ENCODE peak calls at places on chromosomes 13 and 19, in nine cellular contexts. R, Y, F, Z, A, S, C, M and B are unnamed samples. For H3K27me3, the result is how much of the 10 kb centered on the place peaks cover.

GRCh38 chr19:33292595-33293254 is 9.6 kb downstream of the CEBPA start:
- DNase-seq in C (no peak), A (no peak), Z (no peak), S (peak), R (no peak), Y (peak), M (peak), F (no peak), B (no peak)

GRCh38 chr13:20525601-20526544 is at the start of gene CRYL1:
- DNase-seq in C (peak), A (peak), M (peak), F (peak), S (peak), Y (peak), Z (peak), R (peak), B (peak)

GRCh38 chr19:51354742-51355148 is 11.4 kb downstream of the ETFB start:
- DNase-seq in M (no peak), R (no peak), A (peak), F (peak), C (no peak), S (no peak), Y (no peak), Z (no peak), B (no peak)

GRCh38 chr19:10809693-10810285 is 26.2 kb downstream of the TMED1 start:
- DNase-seq in Z (no peak), M (no peak), R (no peak), F (no peak), C (no peak), S (no peak), Y (no peak), A (no peak), B (no peak)

GRCh38 chr13:25632166-25632888 is 260.6 kb downstream of the ATP8A2 start:
- DNase-seq in M (no peak), Z (no peak), F (peak), C (no peak), A (no peak), S (no peak), Y (no peak), R (no peak), B (no peak)

GRCh38 chr13:60931858-60932546 is 483.6 kb downstream of the PCDH20 start:
- DNase-seq in S (no peak), Z (no peak), M (no peak), A (peak), R (no peak), F (no peak), Y (peak), C (no peak), B (no peak)

GRCh38 chr13:75836441-75836840 is 200.3 kb downstream of the LMO7 start:
- DNase-seq in R (no peak), S (no peak), Z (no peak), F (no peak), Y (peak), A (no peak), C (no peak), M (peak), B (no peak)

GRCh38 chr19:291561-292280 is 518 bp upstream of the PLPP2 start:
- DNase-seq in F (no peak), R (no peak), Z (no peak), A (no peak), C (peak), Y (no peak), S (no peak), M (no peak), B (no peak)

GRCh38 chr19:2775556-2776430 is 7.3 kb downstream of the SGTA start:
- DNase-seq in C (peak), A (peak), F (no peak), S (peak), M (no peak), R (peak), Y (no peak), Z (peak), B (peak)

GRCh38 chr19:43923875-43924274 is 11.2 kb downstream of the ZNF45 start:
- DNase-seq in S (no peak), C (no peak), F (no peak), R (no peak), Z (no peak), A (no peak), M (no peak), Y (no peak), B (no peak)

GRCh38 chr13:112842343-112842856 is 126.6 kb upstream of the MCF2L start:
- DNase-seq in R (peak), M (no peak), Z (no peak), C (peak), Y (no peak), F (peak), A (no peak), S (no peak), B (no peak)

GRCh38 chr13:30730526-30730925 is 4.8 kb upstream of the ALOX5AP start:
- DNase-seq in Y (no peak), S (no peak), A (peak), Z (no peak), C (no peak), R (no peak), F (peak), M (no peak), B (no peak)

GRCh38 chr13:26376430-26376829 is 122.5 kb downstream of the CDK8 start:
- DNase-seq in Z (no peak), A (no peak), Y (no peak), R (no peak), S (no peak), M (no peak), F (no peak), C (no peak), B (no peak)

GRCh38 chr19:44092108-44092507 is 2.1 kb upstream of the ZNF224 start:
- DNase-seq in C (no peak), A (no peak), Y (no peak), R (no peak), Z (no peak), M (no peak), F (no peak), S (no peak), B (no peak)

GRCh38 chr13:113166266-113166665 is 7.8 kb downstream of the PROZ start:
- DNase-seq in Y (no peak), R (no peak), M (no peak), F (no peak), C (no peak), A (no peak), S (no peak), Z (no peak), B (no peak)

GRCh38 chr13:106262886-106263285 is 272.6 kb downstream of the EFNB2 start:
- DNase-seq in C (no peak), F (no peak), R (no peak), Z (no peak), A (no peak), S (no peak), M (no peak), Y (no peak), B (no peak)

GRCh38 chr13:110907951-110908898 is 6.6 kb downstream of the ANKRD10 start:
- DNase-seq in F (no peak), Z (no peak), S (no peak), M (peak), R (no peak), Y (peak), A (peak), C (no peak), B (peak)

GRCh38 chr19:56309511-56310185 is 5.0 kb downstream of the ZSCAN5A start:
- DNase-seq in M (peak), R (peak), S (peak), F (peak), Y (peak), A (peak), Z (peak), C (no peak), B (peak)

GRCh38 chr19:51507640-51508058 is 6.0 kb upstream of the SIGLEC12 start:
- DNase-seq in Z (no peak), C (no peak), Y (no peak), A (no peak), R (no peak), M (no peak), S (no peak), F (no peak), B (no peak)

GRCh38 chr19:48714759-48715261 is 4.7 kb downstream of the MAMSTR start:
- DNase-seq in Z (no peak), C (no peak), F (no peak), A (no peak), S (no peak), M (no peak), Y (no peak), R (no peak), B (no peak)

GRCh38 chr19:6772028-6772865 is at the start of gene VAV1:
- DNase-seq in C (no peak), F (no peak), R (peak), Y (no peak), A (no peak), S (peak), M (peak), Z (peak), B (no peak)

GRCh38 chr19:45592366-45592765 is 7.8 kb upstream of the OPA3 start:
- DNase-seq in R (no peak), F (no peak), A (no peak), Y (peak), M (no peak), S (no peak), Z (no peak), C (no peak), B (no peak)

GRCh38 chr19:18469245-18470107 is 31.5 kb upstream of the ISYNA1 start:
- DNase-seq in F (peak), S (peak), Z (peak), Y (peak), R (peak), M (peak), A (peak), C (peak), B (peak)

GRCh38 chr19:2083174-2083854 is 12.8 kb downstream of the MOB3A start:
- DNase-seq in Y (no peak), Z (peak), C (peak), A (no peak), S (no peak), M (no peak), R (no peak), F (no peak), B (no peak)

GRCh38 chr13:112072531-112073244 is 5.7 kb downstream of the SOX1 start:
- DNase-seq in A (no peak), Y (no peak), C (no peak), F (peak), Z (no peak), M (no peak), S (no peak), R (peak), B (no peak)

GRCh38 chr19:2033825-2034159 is 17.3 kb downstream of the MKNK2 start:
- DNase-seq in F (no peak), A (no peak), Y (no peak), M (no peak), C (no peak), S (no peak), Z (no peak), R (no peak), B (peak)

GRCh38 chr13:110063490-110063889 is 243.5 kb downstream of the COL4A1 start:
- DNase-seq in C (no peak), M (no peak), A (no peak), Y (no peak), Z (no peak), R (no peak), S (no peak), F (no peak), B (no peak)

GRCh38 chr19:51735759-51736449 is 12.1 kb upstream of the HAS1 start:
- DNase-seq in Z (no peak), A (no peak), F (no peak), M (no peak), R (no peak), Y (no peak), S (peak), C (peak), B (peak)

GRCh38 chr19:40596608-40597328 is 4.4 kb upstream of the LTBP4 start:
- DNase-seq in S (peak), M (peak), Z (no peak), R (peak), A (peak), Y (peak), C (peak), F (peak), B (peak)

GRCh38 chr13:32125746-32126145 is 94.2 kb downstream of the FRY start:
- DNase-seq in A (no peak), M (no peak), R (no peak), S (no peak), Z (no peak), F (no peak), Y (peak), C (no peak), B (no peak)

GRCh38 chr13:61123533-61124269 is 291.9 kb downstream of the PCDH20 start:
- DNase-seq in S (no peak), M (no peak), Z (no peak), R (no peak), Y (no peak), F (peak), A (no peak), C (no peak), B (no peak)

GRCh38 chr19:3479819-3480215 is 508 bp downstream of the SMIM24 start:
- DNase-seq in C (no peak), A (no peak), Z (no peak), S (no peak), R (no peak), F (no peak), Y (no peak), M (no peak), B (no peak)

GRCh38 chr19:38478273-38478971 is 44.9 kb downstream of the RYR1 start:
- DNase-seq in Z (no peak), Y (peak), M (no peak), F (peak), R (no peak), S (no peak), A (peak), C (no peak), B (peak)

GRCh38 chr13:106143930-106144709 is 391.3 kb downstream of the EFNB2 start:
- DNase-seq in M (no peak), C (no peak), Z (no peak), R (no peak), A (no peak), Y (peak), F (no peak), S (no peak), B (no peak)

GRCh38 chr19:18464646-18465045 is 26.7 kb upstream of the ISYNA1 start:
- DNase-seq in C (peak), R (peak), S (peak), F (no peak), A (peak), Z (no peak), M (peak), Y (peak), B (peak)

GRCh38 chr19:55094456-55095259 is 19.0 kb downstream of the EPS8L1 start:
- DNase-seq in M (no peak), C (no peak), F (peak), A (no peak), S (no peak), Z (no peak), Y (no peak), R (no peak), B (no peak)

GRCh38 chr19:51200071-51200470 is 24.8 kb upstream of the CD33 start:
- DNase-seq in Y (no peak), F (no peak), S (no peak), M (no peak), A (no peak), R (no peak), C (no peak), Z (no peak), B (no peak)

GRCh38 chr19:18167975-18168645 is 5.5 kb upstream of the IFI30 start:
- DNase-seq in R (peak), A (no peak), C (no peak), Y (peak), M (peak), Z (peak), S (peak), F (peak), B (peak)

GRCh38 chr19:21604941-21605548 is 99.6 kb downstream of the ZNF429 start:
- DNase-seq in M (no peak), R (no peak), Y (no peak), F (no peak), A (no peak), Z (no peak), S (no peak), C (peak), B (peak)

GRCh38 chr19:21603431-21604153 is 98.2 kb downstream of the ZNF429 start:
- DNase-seq in C (no peak), A (no peak), M (no peak), R (no peak), S (no peak), Z (no peak), F (no peak), Y (no peak), B (no peak)

GRCh38 chr19:21602105-21602658 is 96.8 kb downstream of the ZNF429 start:
- DNase-seq in Y (no peak), Z (no peak), A (no peak), M (no peak), S (no peak), F (no peak), R (no peak), C (no peak), B (no peak)

GRCh38 chr19:21607453-21607852 is 102.1 kb downstream of the ZNF429 start:
- DNase-seq in Z (no peak), C (no peak), R (no peak), A (no peak), S (no peak), F (no peak), M (no peak), Y (no peak), B (no peak)

GRCh38 chr19:21604351-21604926 is 99.0 kb downstream of the ZNF429 start:
- DNase-seq in Y (peak), Z (no peak), M (peak), S (no peak), R (no peak), C (no peak), A (no peak), F (peak), B (no peak)
- H3K4me3 ChIP-seq in Y (peak), Z (peak), M (peak), S (peak), R (peak), C (peak), A (peak), F (no peak), B (peak)

DNA sequence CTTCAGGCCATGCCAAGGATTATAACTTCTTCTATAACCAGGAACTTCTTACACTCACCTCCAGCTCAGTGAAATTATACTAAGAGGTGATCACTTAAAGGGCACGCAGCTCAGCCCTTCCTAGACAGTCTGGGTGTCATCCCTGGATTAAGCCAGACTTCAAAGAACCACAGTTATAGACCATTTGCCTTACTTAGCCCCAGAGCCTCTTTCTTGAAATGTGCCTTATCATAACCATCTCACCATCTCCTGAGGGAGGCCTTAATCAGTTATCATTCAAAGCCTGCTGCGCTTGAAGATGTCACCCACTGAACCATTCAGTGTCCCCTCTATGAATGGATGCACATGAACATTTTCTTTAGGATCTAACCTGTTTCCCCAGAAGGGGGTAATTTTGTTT is 10.1 kb upstream of the DHRS12 start:
- DNase-seq in A (no peak), S (no peak), M (no peak), R (no peak), C (no peak), Y (no peak), F (no peak), Z (no peak), B (no peak)
- H3K27me3 ChIP-seq in A (under half), S (under half), M (under half), R (under half), C (under half), Y (under half), F (under half), Z (under half), B (under half)

DNA sequence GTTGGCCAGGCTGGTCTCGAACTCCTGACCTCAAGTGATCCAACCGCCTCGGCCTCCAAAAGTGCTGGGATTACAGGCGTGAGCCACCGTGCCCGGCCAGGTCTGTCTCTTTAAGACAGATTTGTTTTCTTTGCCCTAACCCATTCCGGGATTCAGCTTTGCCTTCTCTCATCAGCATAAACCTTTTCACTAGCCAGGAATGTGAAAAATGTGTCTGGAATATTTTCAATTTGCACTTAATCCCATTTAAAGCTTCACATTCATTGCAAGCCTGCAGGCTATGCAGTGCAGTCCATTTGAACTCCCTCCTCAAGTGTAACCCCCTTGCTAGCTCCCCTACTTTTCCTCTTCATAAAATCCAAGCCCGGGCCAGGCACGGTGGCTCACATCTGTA is 880 bp upstream of the TMEM160 start:
- DNase-seq in S (no peak), C (no peak), Z (no peak), Y (peak), R (no peak), M (peak), A (no peak), F (peak), B (no peak)
- H3K4me3 ChIP-seq in S (no peak), C (no peak), Z (no peak), Y (peak), R (no peak), M (no peak), A (peak), F (peak), B (no peak)

DNA sequence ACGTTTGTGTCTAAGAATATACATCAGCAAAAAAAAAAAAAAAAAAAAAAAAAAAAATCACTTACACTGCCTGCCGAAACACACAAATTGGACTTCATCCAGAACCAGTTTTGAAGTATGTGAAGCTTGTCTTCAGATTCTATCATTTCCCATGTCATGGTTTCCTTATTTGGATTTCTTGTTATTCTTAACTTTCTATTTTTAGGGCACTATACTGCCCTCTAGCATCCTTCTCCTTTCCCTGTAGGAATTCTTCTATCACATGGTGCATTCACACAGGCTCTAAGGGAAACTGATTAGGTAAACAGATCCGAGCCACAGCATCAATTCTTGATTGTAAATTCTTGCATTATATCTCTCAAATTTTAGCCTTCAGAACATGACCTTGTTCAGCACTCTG is 1507.5 kb downstream of the OLFM4 start:
- DNase-seq in C (no peak), F (peak), M (no peak), A (no peak), S (no peak), R (no peak), Y (peak), Z (no peak), B (no peak)
- H3K27me3 ChIP-seq in C (under half), F (under half), M (under half), A (under half), S (under half), R (under half), Y (under half), Z (under half), B (under half)

DNA sequence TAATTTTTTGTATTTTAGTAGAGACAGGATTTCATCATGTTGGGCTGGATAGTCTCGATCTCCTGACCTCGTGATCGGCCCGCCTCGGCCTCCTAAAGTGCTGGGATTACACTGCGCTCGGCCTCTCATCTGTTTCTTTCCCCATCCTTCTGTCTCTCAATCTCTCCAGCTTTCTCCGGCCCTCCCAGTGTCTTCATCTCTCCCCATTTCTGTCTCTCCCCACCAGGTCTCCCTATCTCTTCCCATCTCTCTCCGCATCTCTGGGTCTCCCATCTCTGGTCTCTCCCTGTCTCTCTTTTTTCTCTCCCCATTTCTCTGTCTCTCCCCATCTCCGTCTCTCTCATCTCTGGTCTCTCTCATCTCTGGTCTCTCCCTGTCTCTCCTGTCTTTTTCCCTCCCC is 12.2 kb upstream of the NFIX start:
- DNase-seq in S (no peak), C (no peak), Y (no peak), F (no peak), R (no peak), M (no peak), A (no peak), Z (no peak), B (no peak)
- H3K4me3 ChIP-seq in S (no peak), C (peak), Y (peak), F (peak), R (peak), M (no peak), A (peak), Z (no peak), B (no peak)

GRCh38 chr19:53900191-53900860 is 8.8 kb upstream of the CACNG7 start:
- DNase-seq in R (no peak), F (no peak), Y (no peak), S (no peak), M (no peak), A (no peak), C (no peak), Z (no peak), B (no peak)
- H3K27me3 ChIP-seq in R (half or more), F (under half), Y (under half), S (under half), M (under half), A (under half), C (under half), Z (under half), B (under half)